ENCODE peak calls at places on chromosomes 7 and 10, in seven cellular contexts. S is hepatocyte; X is cardiac fibroblast; M is choroid plexus epithelial cell; H is GM12865; Y is CD8-positive, alpha-beta memory T cell; R is lung. L is an unnamed sample.

GRCh38 chr10:88154596-88155250 is 291.3 kb downstream of the PTEN start:
- DNase-seq in S (no peak), X (peak), M (no peak), H (no peak), Y (no peak), R (no peak), L (no peak)

GRCh38 chr10:119706521-119707278 is 19.1 kb upstream of the INPP5F start:
- DNase-seq in S (no peak), X (no peak), M (no peak), H (no peak), Y (no peak), R (no peak), L (no peak)

GRCh38 chr10:22765660-22766547 is 51.5 kb upstream of the PIP4K2A start:
- DNase-seq in S (no peak), X (no peak), M (no peak), H (peak), Y (no peak), R (no peak), L (no peak)

GRCh38 chr7:82598958-82599357 is 155.4 kb upstream of the CACNA2D1 start:
- DNase-seq in S (no peak), X (peak), M (peak), H (no peak), Y (no peak), R (no peak), L (no peak)

GRCh38 chr7:22564511-22565045 is 64.6 kb upstream of the STEAP1B start:
- DNase-seq in S (no peak), X (peak), M (peak), H (no peak), Y (no peak), R (no peak), L (no peak)

GRCh38 chr10:12369982-12370381 is 20.6 kb downstream of the CAMK1D start:
- DNase-seq in S (no peak), X (no peak), M (no peak), H (no peak), Y (no peak), R (no peak), L (no peak)

GRCh38 chr7:42096262-42096661 is 140.7 kb downstream of the GLI3 start:
- DNase-seq in S (no peak), X (no peak), M (no peak), H (no peak), Y (no peak), R (no peak), L (no peak)

GRCh38 chr7:25006225-25006624 is 26.2 kb upstream of the OSBPL3 start:
- DNase-seq in S (no peak), X (no peak), M (no peak), H (no peak), Y (no peak), R (no peak), L (no peak)

GRCh38 chr7:30135271-30135550 is 425 bp downstream of the MTURN start:
- DNase-seq in S (no peak), X (no peak), M (no peak), H (no peak), Y (no peak), R (no peak), L (no peak)

GRCh38 chr10:24718031-24718855 is 5.4 kb downstream of the ARHGAP21 start:
- DNase-seq in S (no peak), X (peak), M (peak), H (no peak), Y (no peak), R (no peak), L (no peak)

GRCh38 chr10:29105516-29106215 is 183.2 kb upstream of the LYZL1 start:
- DNase-seq in S (peak), X (peak), M (peak), H (no peak), Y (no peak), R (no peak), L (no peak)

GRCh38 chr10:42623929-42624328 is 14.4 kb downstream of the ZNF33B start:
- DNase-seq in S (no peak), X (no peak), M (no peak), H (no peak), Y (no peak), R (no peak), L (no peak)

GRCh38 chr10:121131426-121132277 is 280.5 kb downstream of the WDR11 start:
- DNase-seq in S (no peak), X (no peak), M (no peak), H (no peak), Y (no peak), R (no peak), L (no peak)

GRCh38 chr7:139118234-139118802 is 8.8 kb upstream of the ZC3HAV1 start:
- DNase-seq in S (no peak), X (peak), M (peak), H (peak), Y (no peak), R (no peak), L (no peak)

GRCh38 chr7:134778941-134779740 is at the start of gene CALD1:
- DNase-seq in S (peak), X (peak), M (peak), H (no peak), Y (no peak), R (peak), L (peak)

GRCh38 chr7:157687158-157687557 is 350.4 kb downstream of the DNAJB6 start:
- DNase-seq in S (no peak), X (no peak), M (no peak), H (no peak), Y (peak), R (no peak), L (no peak)

GRCh38 chr10:117543245-117543998 is 876 bp downstream of the EMX2 start:
- DNase-seq in S (peak), X (no peak), M (no peak), H (no peak), Y (no peak), R (no peak), L (peak)

DNA sequence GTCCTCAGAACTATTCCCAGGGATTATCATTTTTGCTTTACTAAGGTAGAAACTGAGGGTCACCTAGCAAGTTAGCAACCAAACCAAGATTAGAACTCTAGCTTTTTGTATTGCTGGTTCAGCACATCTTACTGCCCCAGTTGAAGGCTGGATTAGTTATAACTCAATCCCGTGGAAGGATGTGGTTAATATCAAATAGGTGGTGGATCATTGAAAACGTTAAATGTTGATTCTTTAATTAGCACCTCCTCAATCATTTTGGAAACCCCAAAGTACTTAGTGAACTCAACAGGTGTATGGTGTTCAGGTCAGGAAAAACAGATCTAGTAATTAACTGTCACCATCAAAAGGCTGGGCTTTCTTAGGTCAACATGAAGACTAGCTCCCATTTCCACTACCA is 152.4 kb downstream of the ARID5B start:
- DNase-seq in S (no peak), X (no peak), M (no peak), H (no peak), Y (no peak), R (no peak), L (no peak)
- H3K4me3 ChIP-seq in S (no peak), X (no peak), M (no peak), H (peak), Y (peak), R (no peak), L (no peak)

GRCh38 chr7:135993950-135994349 is 16.8 kb upstream of the MTPN start:
- DNase-seq in S (no peak), X (no peak), M (no peak), H (peak), Y (no peak), R (no peak), L (no peak)
- H3K4me3 ChIP-seq in S (no peak), X (no peak), M (no peak), H (no peak), Y (no peak), R (no peak), L (no peak)

DNA sequence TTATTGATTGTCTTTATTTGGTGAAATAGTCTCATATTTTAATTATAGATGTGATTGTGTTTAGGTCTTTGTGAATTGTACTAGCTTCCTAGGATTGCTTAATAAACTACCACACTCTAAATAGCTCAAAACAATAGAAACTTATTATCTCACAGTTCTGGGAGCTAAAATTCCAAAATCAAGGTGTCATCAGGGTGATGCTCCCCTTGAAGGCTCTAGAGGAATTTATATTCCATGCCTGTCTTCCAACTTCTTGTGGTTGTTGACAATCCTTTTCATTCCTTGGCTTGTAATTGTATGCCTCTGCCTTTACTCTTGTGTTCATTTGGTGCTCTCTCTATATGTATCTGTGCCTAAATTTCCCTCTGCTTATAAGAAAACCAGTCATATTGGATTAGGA is 155.3 kb upstream of the AKR1E2 start:
- DNase-seq in S (no peak), X (peak), M (no peak), H (no peak), Y (no peak), R (no peak), L (no peak)
- H3K4me3 ChIP-seq in S (no peak), X (no peak), M (no peak), H (no peak), Y (no peak), R (no peak), L (no peak)

GRCh38 chr10:71979692-71980062 is 15.5 kb downstream of the CHST3 start:
- DNase-seq in S (no peak), X (no peak), M (no peak), H (no peak), Y (no peak), R (no peak), L (no peak)
- H3K4me3 ChIP-seq in S (no peak), X (no peak), M (no peak), H (no peak), Y (no peak), R (no peak), L (no peak)

GRCh38 chr10:96833220-96834001 is 1.3 kb downstream of the LCOR start:
- DNase-seq in S (peak), X (peak), M (peak), H (peak), Y (peak), R (no peak), L (peak)

GRCh38 chr10:96830511-96831199 is 1.4 kb upstream of the LCOR start:
- DNase-seq in S (peak), X (peak), M (peak), H (peak), Y (peak), R (peak), L (peak)

GRCh38 chr10:96832721-96833219 is 672 bp downstream of the LCOR start:
- DNase-seq in S (peak), X (peak), M (peak), H (peak), Y (peak), R (peak), L (peak)

GRCh38 chr10:96831867-96832720 is at the start of gene LCOR:
- DNase-seq in S (peak), X (peak), M (peak), H (peak), Y (peak), R (peak), L (peak)

GRCh38 chr10:96831200-96831866 is 765 bp upstream of the LCOR start:
- DNase-seq in S (no peak), X (no peak), M (no peak), H (no peak), Y (no peak), R (no peak), L (no peak)
- H3K4me3 ChIP-seq in S (peak), X (peak), M (peak), H (peak), Y (peak), R (peak), L (peak)

GRCh38 chr10:109978481-109978880 is 29.3 kb upstream of the ADD3 start:
- DNase-seq in S (peak), X (peak), M (peak), H (peak), Y (peak), R (no peak), L (peak)

GRCh38 chr10:109976657-109977056 is 31.1 kb upstream of the ADD3 start:
- DNase-seq in S (no peak), X (no peak), M (no peak), H (no peak), Y (no peak), R (no peak), L (no peak)

GRCh38 chr10:109975251-109975650 is 32.5 kb upstream of the ADD3 start:
- DNase-seq in S (no peak), X (no peak), M (no peak), H (no peak), Y (no peak), R (no peak), L (peak)

GRCh38 chr10:109979215-109979614 is 28.6 kb upstream of the ADD3 start:
- DNase-seq in S (no peak), X (no peak), M (no peak), H (no peak), Y (no peak), R (no peak), L (no peak)

DNA sequence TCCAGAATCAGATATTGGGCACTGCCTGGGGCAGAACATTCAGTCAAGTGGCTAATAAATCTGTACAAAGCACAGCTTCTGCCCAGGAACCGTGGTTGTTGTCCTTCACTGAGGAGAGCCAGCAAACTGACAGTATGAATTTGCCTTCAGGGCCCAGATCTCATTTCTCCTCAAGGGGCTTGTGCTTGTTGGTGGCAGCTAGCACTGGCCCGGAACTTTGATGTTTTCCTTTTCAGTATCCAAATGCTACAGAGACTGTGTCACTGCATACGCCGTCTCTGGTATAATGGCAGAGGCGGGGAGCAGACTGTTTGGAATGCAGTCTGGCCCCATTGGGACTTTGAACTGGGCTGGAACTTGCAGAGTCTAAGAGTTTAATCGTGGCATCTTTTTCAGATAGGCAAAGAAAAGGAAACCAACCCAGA is 30.4 kb upstream of the ADD3 start:
- DNase-seq in S (peak), X (peak), M (no peak), H (no peak), Y (no peak), R (no peak), L (peak)
- H3K4me3 ChIP-seq in S (no peak), X (no peak), M (no peak), H (no peak), Y (no peak), R (no peak), L (peak)

GRCh38 chr10:13715091-13715490 is 128.3 kb downstream of the PRPF18 start:
- DNase-seq in S (no peak), X (no peak), M (no peak), H (no peak), Y (no peak), R (no peak), L (no peak)

GRCh38 chr10:13709931-13710690 is 123.3 kb downstream of the PRPF18 start:
- DNase-seq in S (no peak), X (peak), M (no peak), H (no peak), Y (no peak), R (no peak), L (no peak)

GRCh38 chr10:13716161-13717071 is 129.7 kb downstream of the PRPF18 start:
- DNase-seq in S (no peak), X (peak), M (peak), H (no peak), Y (no peak), R (no peak), L (no peak)

GRCh38 chr10:13711281-13711680 is 124.5 kb downstream of the PRPF18 start:
- DNase-seq in S (no peak), X (no peak), M (no peak), H (no peak), Y (no peak), R (no peak), L (no peak)

GRCh38 chr10:13712799-13713581 is 126.2 kb downstream of the PRPF18 start:
- DNase-seq in S (peak), X (peak), M (peak), H (peak), Y (no peak), R (peak), L (no peak)
- H3K4me3 ChIP-seq in S (no peak), X (no peak), M (no peak), H (peak), Y (no peak), R (no peak), L (no peak)